ENCODE peak calls at places on chromosomes 5 and 9, in six cellular contexts. F is stimulated activated CD4-positive, alpha-beta T cell treated with anti-CD3 and anti-CD28 coated beads, Interleukin-1b, Interleukin-23, amount 100 ng/mL, for 24 hours; J is esophagus squamous epithelium; A is HTR-8/SVneo; B is RCC 7860; U is SHP77. I is an unnamed sample.

GRCh38 chr9:99966720-99967119 is 60.3 kb downstream of the STX17 start:
- DNase-seq in F (no peak), J (no peak), A (peak; percentile 10), B (peak; percentile 74), U (no peak), I (no peak)

GRCh38 chr9:19252174-19252884 is 21.8 kb downstream of the DENND4C start:
- DNase-seq in F (no peak), J (no peak), A (no peak), B (no peak), U (no peak), I (no peak)

GRCh38 chr5:179242676-179243075 is 102.6 kb downstream of the ADAMTS2 start:
- DNase-seq in F (no peak), J (no peak), A (no peak), B (no peak), U (no peak), I (no peak)

GRCh38 chr9:113589890-113590289 is 126.4 kb downstream of the RGS3 start:
- DNase-seq in F (no peak), J (no peak), A (no peak), B (peak; percentile 42), U (no peak), I (no peak)

GRCh38 chr5:42109006-42109572 is 184.0 kb downstream of the FBXO4 start:
- DNase-seq in F (no peak), J (no peak), A (no peak), B (no peak), U (no peak), I (no peak)

GRCh38 chr5:112475747-112476435 is 56.8 kb upstream of the EPB41L4A start:
- DNase-seq in F (no peak), J (no peak), A (no peak), B (no peak), U (no peak), I (no peak)

GRCh38 chr9:38621434-38622082 is 1.2 kb upstream of the ANKRD18A start:
- DNase-seq in F (peak; percentile 40), J (no peak), A (no peak), B (no peak), U (peak; percentile 9), I (no peak)

GRCh38 chr5:25427233-25427632 is 782.5 kb upstream of the CDH10 start:
- DNase-seq in F (no peak), J (no peak), A (peak; percentile 10), B (no peak), U (no peak), I (no peak)

GRCh38 chr9:114693248-114693895 is 11.4 kb upstream of the TEX48 start:
- DNase-seq in F (no peak), J (no peak), A (no peak), B (no peak), U (no peak), I (no peak)

GRCh38 chr9:95023217-95024003 is 294.1 kb downstream of the FANCC start:
- DNase-seq in F (no peak), J (no peak), A (peak; percentile 21), B (peak; percentile 93), U (no peak), I (peak; percentile 38)

GRCh38 chr5:153659337-153659736 is 168.9 kb downstream of the GRIA1 start:
- DNase-seq in F (no peak), J (no peak), A (peak; percentile 5), B (no peak), U (no peak), I (no peak)

GRCh38 chr5:172909931-172910502 is 49.2 kb upstream of the RPL26L1 start:
- DNase-seq in F (no peak), J (no peak), A (no peak), B (no peak), U (no peak), I (no peak)

GRCh38 chr9:8012986-8013385 is 213.4 kb upstream of the DMAC1 start:
- DNase-seq in F (no peak), J (no peak), A (no peak), B (no peak), U (no peak), I (no peak)

GRCh38 chr9:130288393-130288792 is 22.8 kb downstream of the HMCN2 start:
- DNase-seq in F (no peak), J (no peak), A (no peak), B (no peak), U (no peak), I (no peak)

GRCh38 chr5:171102877-171103610 is 206.0 kb upstream of the TLX3 start:
- DNase-seq in F (no peak), J (no peak), A (no peak), B (no peak), U (no peak), I (no peak)

GRCh38 chr5:31393126-31393525 is 138.8 kb downstream of the DROSHA start:
- DNase-seq in F (no peak), J (no peak), A (no peak), B (no peak), U (no peak), I (no peak)

GRCh38 chr5:80959768-80960442 is at the start of gene RASGRF2:
- DNase-seq in F (peak; percentile 25), J (no peak), A (peak; percentile 32), B (no peak), U (no peak), I (no peak)

GRCh38 chr5:129899454-129899853 is 4.8 kb upstream of the CHSY3 start:
- DNase-seq in F (no peak), J (no peak), A (no peak), B (no peak), U (no peak), I (no peak)

GRCh38 chr9:15444141-15444540 is 21.5 kb downstream of the SNAPC3 start:
- DNase-seq in F (no peak), J (no peak), A (no peak), B (no peak), U (no peak), I (no peak)

GRCh38 chr9:109016132-109016531 is 2.8 kb upstream of the CTNNAL1 start:
- DNase-seq in F (no peak), J (no peak), A (no peak), B (peak; percentile 48), U (no peak), I (no peak)

GRCh38 chr9:131727795-131728545 is 11.9 kb downstream of the RAPGEF1 start:
- DNase-seq in F (no peak), J (no peak), A (no peak), B (no peak), U (no peak), I (no peak)

GRCh38 chr5:132746592-132747063 is 598 bp upstream of the CCNI2 start:
- DNase-seq in F (peak; percentile 25), J (no peak), A (no peak), B (no peak), U (no peak), I (no peak)

GRCh38 chr5:170426149-170426767 is 37.1 kb upstream of the KCNMB1 start:
- DNase-seq in F (no peak), J (no peak), A (no peak), B (no peak), U (no peak), I (no peak)

GRCh38 chr5:111582962-111583669 is 70.8 kb upstream of the STARD4 start:
- DNase-seq in F (no peak), J (no peak), A (peak; percentile 9), B (peak; percentile 77), U (no peak), I (no peak)

GRCh38 chr5:66826263-66826662 is 230.1 kb downstream of the MAST4 start:
- DNase-seq in F (no peak), J (no peak), A (no peak), B (no peak), U (no peak), I (no peak)

GRCh38 chr9:101093620-101094019 is 65.1 kb downstream of the PLPPR1 start:
- DNase-seq in F (no peak), J (no peak), A (no peak), B (peak; percentile 38), U (no peak), I (no peak)

GRCh38 chr5:171310816-171311697 is 2.0 kb downstream of the TLX3 start:
- DNase-seq in F (no peak), J (no peak), A (no peak), B (no peak), U (no peak), I (no peak)

GRCh38 chr5:6752236-6752635 is 39.0 kb downstream of the TENT4A start:
- DNase-seq in F (no peak), J (no peak), A (no peak), B (no peak), U (no peak), I (no peak)

GRCh38 chr5:54944364-54944763 is 41.0 kb downstream of the ESM1 start:
- DNase-seq in F (no peak), J (no peak), A (peak; percentile 21), B (no peak), U (no peak), I (no peak)

GRCh38 chr9:85114799-85115198 is 445.3 kb downstream of the NTRK2 start:
- DNase-seq in F (no peak), J (no peak), A (no peak), B (no peak), U (no peak), I (no peak)

GRCh38 chr5:154146409-154146808 is 44.1 kb upstream of the GALNT10 start:
- DNase-seq in F (no peak), J (no peak), A (no peak), B (no peak), U (no peak), I (no peak)

GRCh38 chr5:79687911-79688310 is 1.7 kb upstream of the CMYA5 start:
- DNase-seq in F (no peak), J (no peak), A (no peak), B (no peak), U (no peak), I (no peak)

GRCh38 chr9:38287420-38287985 is 105.0 kb upstream of the ALDH1B1 start:
- DNase-seq in F (no peak), J (no peak), A (no peak), B (no peak), U (no peak), I (no peak)